ENCODE peak calls at places on chromosomes 4 and X, in six cellular contexts. C, Q, L, M, V and H are unnamed samples.

GRCh38 chr4:174714393-174715211 is 114.4 kb downstream of the GLRA3 start:
- DNase-seq in L (peak; percentile 56), Q (no peak), M (peak; percentile 18), C (peak; percentile 36), V (no peak), H (no peak)

GRCh38 chrX:18424482-18425198 is 768 bp upstream of the CDKL5 start:
- DNase-seq in Q (no peak), M (peak; percentile 32), C (peak; percentile 28), L (peak; percentile 58), V (peak; percentile 47), H (no peak)

GRCh38 chrX:77014655-77015377 is 432.4 kb upstream of the FGF16 start:
- DNase-seq in Q (no peak), L (no peak), M (no peak), C (no peak), V (no peak), H (no peak)

GRCh38 chr4:144450526-144450925 is 195.4 kb upstream of the HHIP start:
- DNase-seq in M (no peak), L (no peak), C (no peak), V (no peak), Q (no peak), H (no peak)

GRCh38 chr4:128525387-128525786 is 237.8 kb upstream of the PGRMC2 start:
- DNase-seq in C (no peak), V (no peak), M (no peak), L (no peak), Q (no peak), H (no peak)

GRCh38 chr4:127631420-127631819 is 1.3 kb upstream of the INTU start:
- DNase-seq in C (no peak), M (no peak), Q (no peak), L (no peak), V (no peak), H (no peak)

GRCh38 chr4:186144180-186144579 is 39.7 kb downstream of the FAM149A start:
- DNase-seq in M (no peak), V (no peak), C (peak; percentile 26), L (no peak), Q (no peak), H (no peak)

GRCh38 chr4:140693577-140693976 is 62.6 kb downstream of the TBC1D9 start:
- DNase-seq in L (no peak), M (no peak), V (no peak), C (no peak), Q (no peak), H (no peak)

GRCh38 chr4:152806492-152807125 is 26.9 kb downstream of the ARFIP1 start:
- DNase-seq in V (no peak), C (no peak), M (no peak), Q (no peak), L (no peak), H (no peak)

GRCh38 chrX:11792461-11793421 is 34.7 kb downstream of the MSL3 start:
- DNase-seq in V (peak; percentile 43), M (no peak), L (peak; percentile 57), C (no peak), Q (no peak), H (no peak)

GRCh38 chr4:87077834-87078585 is 142.4 kb downstream of the KLHL8 start:
- DNase-seq in M (no peak), Q (no peak), V (no peak), L (no peak), C (no peak), H (no peak)

GRCh38 chr4:130214268-130214667 is 1118.3 kb downstream of the C4orf33 start:
- DNase-seq in C (no peak), M (no peak), V (no peak), Q (no peak), L (no peak), H (no peak)

GRCh38 chrX:70433848-70434351 is 10.7 kb upstream of the DLG3 start:
- DNase-seq in V (peak; percentile 82), M (peak; percentile 76), L (peak; percentile 89), Q (peak; percentile 70), C (peak; percentile 53), H (peak; percentile 32)

GRCh38 chr4:180751009-180751408 is 1492.2 kb upstream of the TENM3 start:
- DNase-seq in L (no peak), C (no peak), V (no peak), Q (no peak), M (no peak), H (no peak)

GRCh38 chrX:49179358-49179757 is 6.8 kb downstream of the PRICKLE3 start:
- DNase-seq in M (no peak), C (no peak), V (no peak), L (no peak), Q (no peak), H (no peak)

GRCh38 chrX:94722578-94722977 is 1048.6 kb downstream of the FAM133A start:
- DNase-seq in Q (no peak), M (no peak), C (no peak), V (no peak), L (no peak), H (no peak)

GRCh38 chr4:70895846-70896435 is 6.2 kb upstream of the MOB1B start:
- DNase-seq in V (no peak), C (no peak), M (no peak), Q (no peak), L (no peak), H (no peak)

GRCh38 chr4:170030121-170030520 is 3.9 kb upstream of the MFAP3L start:
- DNase-seq in V (no peak), C (no peak), L (no peak), Q (no peak), M (no peak), H (no peak)

GRCh38 chr4:87141428-87141827 is 79.0 kb downstream of the KLHL8 start:
- DNase-seq in L (peak; percentile 62), M (no peak), Q (no peak), V (no peak), C (no peak), H (no peak)

GRCh38 chr4:145130788-145131398 is 32.8 kb downstream of the ABCE1 start:
- DNase-seq in C (no peak), V (no peak), Q (no peak), L (no peak), M (no peak), H (no peak)

GRCh38 chr4:101348367-101348827 is 1.1 kb upstream of the PPP3CA start:
- DNase-seq in Q (no peak), L (no peak), C (peak; percentile 11), M (no peak), V (no peak), H (no peak)

GRCh38 chr4:138263438-138263837 is 21.3 kb upstream of the SLC7A11 start:
- DNase-seq in C (no peak), M (no peak), Q (no peak), V (no peak), L (no peak), H (no peak)

GRCh38 chrX:123728554-123728953 is 4.3 kb downstream of the THOC2 start:
- DNase-seq in Q (no peak), C (no peak), M (no peak), L (no peak), V (no peak), H (no peak)

GRCh38 chr4:170190265-170190664 is 100.5 kb upstream of the AADAT start:
- DNase-seq in V (no peak), C (no peak), Q (no peak), M (no peak), L (no peak), H (no peak)

GRCh38 chr4:169619518-169619957 is 840 bp upstream of the CLCN3 start:
- DNase-seq in L (peak; percentile 84), V (no peak), C (peak; percentile 46), M (no peak), Q (no peak), H (peak; percentile 69)

GRCh38 chr4:122150896-122151295 is 1.2 kb upstream of the BLTP1 start:
- DNase-seq in Q (no peak), L (no peak), V (no peak), M (no peak), C (no peak), H (no peak)

GRCh38 chr4:184805462-184806245 is 20.1 kb downstream of the ACSL1 start:
- DNase-seq in M (peak; percentile 92), C (no peak), Q (peak; percentile 78), V (peak; percentile 89), L (peak; percentile 77), H (no peak)

GRCh38 chr4:74770511-74770910 is 23.8 kb downstream of the BTC start:
- DNase-seq in C (no peak), Q (no peak), L (no peak), V (no peak), M (no peak), H (no peak)

GRCh38 chr4:74777531-74777930 is 16.8 kb downstream of the BTC start:
- DNase-seq in Q (no peak), M (no peak), C (no peak), V (no peak), L (no peak), H (no peak)

GRCh38 chr4:74768857-74769525 is 25.3 kb downstream of the BTC start:
- DNase-seq in M (no peak), Q (no peak), L (no peak), V (no peak), C (peak; percentile 5), H (no peak)

GRCh38 chr4:74772106-74772505 is 22.2 kb downstream of the BTC start:
- DNase-seq in C (no peak), Q (no peak), M (no peak), L (no peak), V (no peak), H (no peak)

GRCh38 chr4:74772783-74773182 is 21.5 kb downstream of the BTC start:
- DNase-seq in V (no peak), Q (no peak), C (no peak), L (no peak), M (no peak), H (no peak)
- H3K4me1 ChIP-seq in V (peaks cover 6% of the 10 kb centered on the region), Q (no peaks in the 10 kb centered on the region), C (peaks cover 38% of the 10 kb centered on the region), L (no peaks in the 10 kb centered on the region), M (no peaks in the 10 kb centered on the region), H (no peaks in the 10 kb centered on the region)

GRCh38 chr4:828641-829271 is 2.8 kb upstream of the CPLX1 start:
- DNase-seq in L (no peak), Q (peak; percentile 44), C (peak; percentile 39), V (peak; percentile 41), M (peak; percentile 56), H (no peak)
- TF ChIP-seq CTCF in L (no peak), Q (no peak), C (no peak), V (no peak), M (peak; percentile 15), H (no peak)

GRCh38 chr4:26196567-26196966 is 124.2 kb upstream of the RBPJ start:
- DNase-seq in Q (no peak), L (no peak), V (no peak), C (no peak), M (no peak), H (no peak)
- H3K4me1 ChIP-seq in Q (no peaks in the 10 kb centered on the region), L (no peaks in the 10 kb centered on the region), V (peaks cover 9% of the 10 kb centered on the region), C (peaks cover 9% of the 10 kb centered on the region), M (no peaks in the 10 kb centered on the region), H (no peaks in the 10 kb centered on the region)

GRCh38 chr4:62250100-62250499 is 1050.0 kb downstream of the ADGRL3 start:
- DNase-seq in L (no peak), M (no peak), Q (no peak), C (no peak), V (no peak), H (no peak)

GRCh38 chr4:62256469-62256868 is 1056.3 kb downstream of the ADGRL3 start:
- DNase-seq in M (no peak), Q (no peak), C (no peak), V (no peak), L (no peak), H (no peak)

DNA sequence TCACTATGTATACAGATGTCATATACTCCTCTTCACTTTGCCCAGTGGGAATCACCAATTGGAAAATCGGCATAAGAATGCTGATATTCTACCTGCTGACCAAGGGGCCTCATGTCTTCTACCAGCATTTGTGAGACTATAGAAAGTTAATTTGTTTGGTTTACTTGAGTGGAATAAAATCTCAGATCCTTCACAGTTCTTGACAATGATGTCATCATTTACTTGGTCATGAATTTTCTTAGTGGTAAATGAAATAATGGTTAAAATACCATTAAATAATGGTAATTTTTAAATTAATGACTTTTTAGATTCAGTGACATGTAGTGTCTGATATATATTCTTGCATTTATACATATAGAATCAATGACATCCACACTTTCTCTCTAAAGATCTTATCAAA is 1052.6 kb downstream of the ADGRL3 start:
- DNase-seq in Q (no peak), M (no peak), C (no peak), L (no peak), V (no peak), H (no peak)
- TF ChIP-seq CTCF in Q (no peak), M (no peak), C (no peak), L (no peak), V (no peak), H (no peak)